ENCODE peak calls at places on chromosomes 13 and 19, in nine cellular contexts. E is uterus; I is C1 segment of cervical spinal cord; Z is stimulated activated CD4-positive, alpha-beta T cell treated with anti-CD3 and anti-CD28 coated beads, Interleukin-15, amount 100 ng/mL, for 24 hours; O is foreskin fibroblast; L is anterior cingulate cortex; M is fibroblast of the conjunctiva; H is osteocyte; Y is activated naive CD4-positive, alpha-beta T cell. Q is an unnamed sample.

GRCh38 chr19:43553656-43554055 is 20.7 kb downstream of the ZNF575 start:
- DNase-seq in E (no peak), I (no peak), Z (no peak), O (no peak), L (no peak), M (no peak), H (no peak), Y (no peak), Q (no peak)

GRCh38 chr19:57903298-57904174 is 12.9 kb downstream of the ZNF417 start:
- DNase-seq in E (no peak), I (no peak), Z (no peak), O (peak), L (no peak), M (peak), H (no peak), Y (no peak), Q (peak)

GRCh38 chr19:31955884-31956283 is 389.5 kb upstream of the ZNF507 start:
- DNase-seq in E (no peak), I (no peak), Z (no peak), O (no peak), L (no peak), M (no peak), H (no peak), Y (no peak), Q (no peak)

GRCh38 chr19:28313633-28314032 is 899.3 kb downstream of the UQCRFS1 start:
- DNase-seq in E (no peak), I (no peak), Z (no peak), O (peak), L (no peak), M (peak), H (no peak), Y (no peak), Q (no peak)

GRCh38 chr13:48492123-48493075 is 40.5 kb downstream of the RCBTB2 start:
- DNase-seq in E (peak), I (no peak), Z (peak), O (peak), L (no peak), M (no peak), H (no peak), Y (peak), Q (peak)

GRCh38 chr19:5369304-5369703 is 28.7 kb upstream of the PTPRS start:
- DNase-seq in E (no peak), I (no peak), Z (no peak), O (no peak), L (no peak), M (no peak), H (no peak), Y (no peak), Q (no peak)

GRCh38 chr13:48443442-48444208 is 30.7 kb upstream of the LPAR6 start:
- DNase-seq in E (no peak), I (no peak), Z (no peak), O (no peak), L (no peak), M (no peak), H (no peak), Y (no peak), Q (no peak)

GRCh38 chr19:4140237-4140711 is 13.2 kb upstream of the CREB3L3 start:
- DNase-seq in E (no peak), I (no peak), Z (peak), O (peak), L (no peak), M (peak), H (no peak), Y (no peak), Q (peak)

Q was measured in epithelial cell of esophagus.